ENCODE peak calls at places on chromosomes 4 and X, in four cellular contexts. One of them, this sample, is unnamed.

GRCh38 chrX:109890910-109891502 is 111.9 kb upstream of the TMEM164 start:
- DNase-seq in choroid plexus epithelial cell: peak
- DNase-seq in CD4-positive, alpha-beta T cell: peak
- DNase-seq in NCI-H1694 treated with DMSO at 0.1 percent for 48 hours: peak
- DNase-seq in this sample: peak

GRCh38 chr4:81631958-81632439 is 160.3 kb upstream of the RASGEF1B start:
- DNase-seq in choroid plexus epithelial cell: peak
- DNase-seq in CD4-positive, alpha-beta T cell: no peak
- DNase-seq in NCI-H1694 treated with DMSO at 0.1 percent for 48 hours: no peak
- DNase-seq in this sample: no peak

GRCh38 chrX:107207089-107207488 is 678 bp downstream of the DNAAF6 start:
- DNase-seq in choroid plexus epithelial cell: no peak
- DNase-seq in NCI-H1694 treated with DMSO at 0.1 percent for 48 hours: no peak
- DNase-seq in CD4-positive, alpha-beta T cell: no peak
- DNase-seq in this sample: no peak

GRCh38 chrX:26915064-26915463 is 548.1 kb downstream of the PPP4R3C start:
- DNase-seq in CD4-positive, alpha-beta T cell: no peak
- DNase-seq in NCI-H1694 treated with DMSO at 0.1 percent for 48 hours: no peak
- DNase-seq in choroid plexus epithelial cell: peak
- DNase-seq in this sample: no peak

GRCh38 chrX:106906361-106906760 is 3.2 kb upstream of the RIPPLY1 start:
- DNase-seq in choroid plexus epithelial cell: no peak
- DNase-seq in NCI-H1694 treated with DMSO at 0.1 percent for 48 hours: no peak
- DNase-seq in CD4-positive, alpha-beta T cell: no peak
- DNase-seq in this sample: no peak

GRCh38 chr4:130478406-130478805 is 1382.5 kb downstream of the C4orf33 start:
- DNase-seq in choroid plexus epithelial cell: peak
- DNase-seq in CD4-positive, alpha-beta T cell: no peak
- DNase-seq in NCI-H1694 treated with DMSO at 0.1 percent for 48 hours: no peak
- DNase-seq in this sample: no peak

GRCh38 chr4:78878031-78878430 is 61.2 kb downstream of the PAQR3 start:
- DNase-seq in CD4-positive, alpha-beta T cell: no peak
- DNase-seq in NCI-H1694 treated with DMSO at 0.1 percent for 48 hours: no peak
- DNase-seq in choroid plexus epithelial cell: no peak
- DNase-seq in this sample: no peak

GRCh38 chr4:136831553-136831952 is 700.7 kb downstream of the PCDH18 start:
- DNase-seq in NCI-H1694 treated with DMSO at 0.1 percent for 48 hours: no peak
- DNase-seq in CD4-positive, alpha-beta T cell: no peak
- DNase-seq in choroid plexus epithelial cell: no peak
- DNase-seq in this sample: no peak

GRCh38 chr4:10129196-10130185 is 12.9 kb upstream of the WDR1 start:
- DNase-seq in CD4-positive, alpha-beta T cell: no peak
- DNase-seq in choroid plexus epithelial cell: no peak
- DNase-seq in NCI-H1694 treated with DMSO at 0.1 percent for 48 hours: no peak
- DNase-seq in this sample: no peak

GRCh38 chr4:146442801-146443200 is 78.9 kb downstream of the SLC10A7 start:
- DNase-seq in NCI-H1694 treated with DMSO at 0.1 percent for 48 hours: no peak
- DNase-seq in choroid plexus epithelial cell: peak
- DNase-seq in CD4-positive, alpha-beta T cell: no peak
- DNase-seq in this sample: no peak

GRCh38 chr4:165199722-165200121 is 7.6 kb upstream of the KLHL2 start:
- DNase-seq in CD4-positive, alpha-beta T cell: no peak
- DNase-seq in choroid plexus epithelial cell: no peak
- DNase-seq in NCI-H1694 treated with DMSO at 0.1 percent for 48 hours: no peak
- DNase-seq in this sample: no peak

GRCh38 chr4:168558587-168558986 is 61.7 kb downstream of the PALLD start:
- DNase-seq in NCI-H1694 treated with DMSO at 0.1 percent for 48 hours: no peak
- DNase-seq in choroid plexus epithelial cell: peak
- DNase-seq in CD4-positive, alpha-beta T cell: no peak
- DNase-seq in this sample: no peak

GRCh38 chrX:69995400-69996101 is 54.2 kb downstream of the AWAT2 start:
- DNase-seq in CD4-positive, alpha-beta T cell: no peak
- DNase-seq in choroid plexus epithelial cell: no peak
- DNase-seq in NCI-H1694 treated with DMSO at 0.1 percent for 48 hours: no peak
- DNase-seq in this sample: no peak

GRCh38 chr4:8607603-8608481 is 15.3 kb downstream of the CPZ start:
- DNase-seq in choroid plexus epithelial cell: no peak
- DNase-seq in CD4-positive, alpha-beta T cell: peak
- DNase-seq in NCI-H1694 treated with DMSO at 0.1 percent for 48 hours: no peak
- DNase-seq in this sample: peak

GRCh38 chr4:153064571-153064970 is 128.4 kb downstream of the FHDC1 start:
- DNase-seq in choroid plexus epithelial cell: no peak
- DNase-seq in CD4-positive, alpha-beta T cell: no peak
- DNase-seq in NCI-H1694 treated with DMSO at 0.1 percent for 48 hours: no peak
- DNase-seq in this sample: no peak

GRCh38 chr4:42615131-42615776 is 41.7 kb downstream of the ATP8A1 start:
- DNase-seq in NCI-H1694 treated with DMSO at 0.1 percent for 48 hours: no peak
- DNase-seq in choroid plexus epithelial cell: no peak
- DNase-seq in CD4-positive, alpha-beta T cell: no peak
- DNase-seq in this sample: no peak

GRCh38 chr4:185421366-185422124 is 4.2 kb downstream of the UFSP2 start:
- DNase-seq in NCI-H1694 treated with DMSO at 0.1 percent for 48 hours: no peak
- DNase-seq in choroid plexus epithelial cell: peak
- DNase-seq in CD4-positive, alpha-beta T cell: no peak
- DNase-seq in this sample: no peak

GRCh38 chrX:151151668-151152267 is 24.6 kb upstream of the GPR50 start:
- DNase-seq in CD4-positive, alpha-beta T cell: no peak
- DNase-seq in NCI-H1694 treated with DMSO at 0.1 percent for 48 hours: peak
- DNase-seq in choroid plexus epithelial cell: peak
- DNase-seq in this sample: peak

GRCh38 chr4:6715704-6716017 is 313 bp upstream of the BLOC1S4 start:
- DNase-seq in choroid plexus epithelial cell: no peak
- DNase-seq in NCI-H1694 treated with DMSO at 0.1 percent for 48 hours: no peak
- DNase-seq in CD4-positive, alpha-beta T cell: no peak
- DNase-seq in this sample: no peak

GRCh38 chr4:112704991-112705845 is 68.3 kb downstream of the LARP7 start:
- DNase-seq in NCI-H1694 treated with DMSO at 0.1 percent for 48 hours: no peak
- DNase-seq in choroid plexus epithelial cell: peak
- DNase-seq in CD4-positive, alpha-beta T cell: no peak
- DNase-seq in this sample: no peak

GRCh38 chr4:8727546-8728510 is 135.3 kb downstream of the CPZ start:
- DNase-seq in choroid plexus epithelial cell: no peak
- DNase-seq in NCI-H1694 treated with DMSO at 0.1 percent for 48 hours: no peak
- DNase-seq in CD4-positive, alpha-beta T cell: no peak
- DNase-seq in this sample: peak

GRCh38 chrX:69133561-69134542 is 31.4 kb downstream of the PJA1 start:
- DNase-seq in choroid plexus epithelial cell: peak
- DNase-seq in NCI-H1694 treated with DMSO at 0.1 percent for 48 hours: no peak
- DNase-seq in CD4-positive, alpha-beta T cell: no peak
- DNase-seq in this sample: no peak

GRCh38 chrX:49915352-49916222 is 6.8 kb upstream of the CLCN5 start:
- DNase-seq in choroid plexus epithelial cell: peak
- DNase-seq in CD4-positive, alpha-beta T cell: peak
- DNase-seq in NCI-H1694 treated with DMSO at 0.1 percent for 48 hours: peak
- DNase-seq in this sample: peak

GRCh38 chrX:153968754-153969124 is 2.9 kb downstream of the HCFC1 start:
- DNase-seq in choroid plexus epithelial cell: no peak
- DNase-seq in NCI-H1694 treated with DMSO at 0.1 percent for 48 hours: peak
- DNase-seq in CD4-positive, alpha-beta T cell: peak
- DNase-seq in this sample: peak

GRCh38 chrX:148938348-148938747 is 437.9 kb downstream of the AFF2 start:
- DNase-seq in CD4-positive, alpha-beta T cell: no peak
- DNase-seq in choroid plexus epithelial cell: no peak
- DNase-seq in NCI-H1694 treated with DMSO at 0.1 percent for 48 hours: no peak
- DNase-seq in this sample: no peak

GRCh38 chr4:83125738-83126141 is 11.2 kb upstream of the PLAC8 start:
- DNase-seq in NCI-H1694 treated with DMSO at 0.1 percent for 48 hours: no peak
- DNase-seq in CD4-positive, alpha-beta T cell: peak
- DNase-seq in choroid plexus epithelial cell: no peak
- DNase-seq in this sample: peak

GRCh38 chrX:100208076-100208475 is 202.0 kb downstream of the PCDH19 start:
- DNase-seq in NCI-H1694 treated with DMSO at 0.1 percent for 48 hours: no peak
- DNase-seq in choroid plexus epithelial cell: no peak
- DNase-seq in CD4-positive, alpha-beta T cell: no peak
- DNase-seq in this sample: no peak

GRCh38 chr4:147826288-147826646 is 94.4 kb downstream of the ARHGAP10 start:
- DNase-seq in choroid plexus epithelial cell: no peak
- DNase-seq in NCI-H1694 treated with DMSO at 0.1 percent for 48 hours: no peak
- DNase-seq in CD4-positive, alpha-beta T cell: no peak
- DNase-seq in this sample: no peak

GRCh38 chrX:40283981-40284380 is 186.2 kb upstream of the BCOR start:
- DNase-seq in choroid plexus epithelial cell: no peak
- DNase-seq in NCI-H1694 treated with DMSO at 0.1 percent for 48 hours: no peak
- DNase-seq in CD4-positive, alpha-beta T cell: no peak
- DNase-seq in this sample: no peak

GRCh38 chr4:101475246-101475645 is 127.9 kb upstream of the PPP3CA start:
- DNase-seq in choroid plexus epithelial cell: no peak
- DNase-seq in CD4-positive, alpha-beta T cell: no peak
- DNase-seq in NCI-H1694 treated with DMSO at 0.1 percent for 48 hours: no peak
- DNase-seq in this sample: no peak

GRCh38 chr4:83582289-83582756 is 46.4 kb downstream of the GPAT3 start:
- DNase-seq in CD4-positive, alpha-beta T cell: no peak
- DNase-seq in NCI-H1694 treated with DMSO at 0.1 percent for 48 hours: peak
- DNase-seq in choroid plexus epithelial cell: no peak
- DNase-seq in this sample: no peak

GRCh38 chrX:41332408-41332987 is 1.5 kb upstream of the DDX3X start:
- DNase-seq in choroid plexus epithelial cell: peak
- DNase-seq in NCI-H1694 treated with DMSO at 0.1 percent for 48 hours: no peak
- DNase-seq in CD4-positive, alpha-beta T cell: no peak
- DNase-seq in this sample: peak

GRCh38 chr4:5003372-5003857 is 15.8 kb downstream of the CYTL1 start:
- DNase-seq in choroid plexus epithelial cell: no peak
- DNase-seq in CD4-positive, alpha-beta T cell: no peak
- DNase-seq in NCI-H1694 treated with DMSO at 0.1 percent for 48 hours: no peak
- DNase-seq in this sample: no peak

GRCh38 chrX:40468033-40468979 is 112.5 kb upstream of the ATP6AP2 start:
- DNase-seq in choroid plexus epithelial cell: peak
- DNase-seq in CD4-positive, alpha-beta T cell: no peak
- DNase-seq in NCI-H1694 treated with DMSO at 0.1 percent for 48 hours: peak
- DNase-seq in this sample: peak

GRCh38 chr4:153514001-153514526 is 47.9 kb downstream of the TMEM131L start:
- DNase-seq in choroid plexus epithelial cell: peak
- DNase-seq in CD4-positive, alpha-beta T cell: no peak
- DNase-seq in NCI-H1694 treated with DMSO at 0.1 percent for 48 hours: no peak
- DNase-seq in this sample: no peak

This sample was measured in T-cell.